ENCODE peak calls at places on chromosomes 4 and X, in seven cellular contexts. T, A, E, V, K, J and R are unnamed samples.

GRCh38 chr4:88971536-88971935 is 85.4 kb downstream of the FAM13A start:
- DNase-seq in T (no peak), A (no peak), E (no peak), V (no peak), K (peak; percentile 55), J (no peak), R (no peak)

GRCh38 chr4:60482921-60483351 is 717.2 kb upstream of the ADGRL3 start:
- DNase-seq in T (no peak), A (no peak), E (no peak), V (no peak), K (no peak), J (no peak), R (no peak)

GRCh38 chr4:139594591-139595185 is 38.7 kb upstream of the SETD7 start:
- DNase-seq in T (no peak), A (no peak), E (no peak), V (no peak), K (no peak), J (no peak), R (no peak)

GRCh38 chrX:2425281-2426071 is 75.3 kb downstream of the DHRSX start:
- DNase-seq in T (peak; percentile 15), A (peak; percentile 30), E (no peak), V (no peak), K (no peak), J (no peak), R (no peak)

GRCh38 chr4:15438939-15439524 is 11.2 kb downstream of the C1QTNF7 start:
- DNase-seq in T (no peak), A (peak; percentile 37), E (no peak), V (no peak), K (no peak), J (no peak), R (no peak)

GRCh38 chr4:155604718-155605601 is 61.7 kb upstream of the GUCY1A1 start:
- DNase-seq in T (peak; percentile 99), A (peak; percentile 96), E (peak; percentile 81), V (no peak), K (peak; percentile 94), J (no peak), R (no peak)

GRCh38 chr4:98377626-98378025 is 116.4 kb downstream of the RAP1GDS1 start:
- DNase-seq in T (no peak), A (peak; percentile 62), E (no peak), V (no peak), K (peak; percentile 36), J (no peak), R (no peak)

GRCh38 chr4:101292214-101292613 is 55.1 kb downstream of the PPP3CA start:
- DNase-seq in T (no peak), A (no peak), E (no peak), V (no peak), K (no peak), J (no peak), R (no peak)

GRCh38 chrX:22855693-22856092 is 144.1 kb upstream of the DDX53 start:
- DNase-seq in T (no peak), A (no peak), E (no peak), V (no peak), K (no peak), J (no peak), R (no peak)

GRCh38 chr4:10584042-10584441 is 100.5 kb downstream of the CLNK start:
- DNase-seq in T (peak; percentile 80), A (peak; percentile 93), E (no peak), V (no peak), K (peak; percentile 87), J (no peak), R (no peak)

GRCh38 chr4:22458112-22458511 is 57.8 kb downstream of the ADGRA3 start:
- DNase-seq in T (no peak), A (no peak), E (no peak), V (no peak), K (no peak), J (no peak), R (no peak)

GRCh38 chr4:2364654-2365053 is 53.8 kb downstream of the ZFYVE28 start:
- DNase-seq in T (no peak), A (peak; percentile 60), E (peak; percentile 27), V (peak; percentile 84), K (peak; percentile 60), J (peak; percentile 47), R (no peak)

DNA sequence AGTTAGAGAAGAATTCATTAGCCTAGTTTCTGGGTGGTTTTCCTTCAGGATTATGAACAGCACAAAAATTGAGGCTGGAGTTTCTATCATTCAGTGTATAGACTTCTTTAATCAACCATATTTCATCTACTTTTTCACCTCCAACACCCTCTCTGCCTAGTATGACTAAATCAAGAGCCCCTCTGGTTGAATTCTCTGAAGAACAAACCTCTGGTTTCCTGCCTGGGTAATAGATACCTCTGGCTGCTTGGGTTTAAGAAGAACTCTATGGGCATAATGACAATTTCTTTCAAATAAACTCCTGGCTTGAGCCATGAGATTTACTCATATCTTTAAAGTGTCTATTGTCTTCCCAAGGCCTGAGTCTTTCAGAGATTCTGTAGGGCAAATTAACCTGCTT is 66.5 kb downstream of the C4orf33 start:
- DNase-seq in T (no peak), A (no peak), E (no peak), V (no peak), K (no peak), J (no peak), R (no peak)
- TF ChIP-seq CTCF in T (no peak), A (no peak), E (no peak), V (no peak), K (no peak), J (no peak), R (no peak)

GRCh38 chrX:110346681-110347080 is 12.0 kb upstream of the RTL9 start:
- DNase-seq in T (no peak), A (peak; percentile 7), E (no peak), V (peak; percentile 63), K (peak; percentile 56), J (no peak), R (peak; percentile 10)
- TF ChIP-seq CTCF in T (no peak), A (no peak), E (no peak), V (no peak), K (peak; percentile 24), J (no peak), R (no peak)

GRCh38 chr4:144355809-144356757 is 215.6 kb upstream of the GYPA start:
- DNase-seq in T (peak; percentile 99), A (peak; percentile 99), E (no peak), V (no peak), K (peak; percentile 87), J (no peak), R (peak; percentile 44)
- TF ChIP-seq CTCF in T (no peak), A (no peak), E (no peak), V (no peak), K (peak; percentile 51), J (no peak), R (no peak)

DNA sequence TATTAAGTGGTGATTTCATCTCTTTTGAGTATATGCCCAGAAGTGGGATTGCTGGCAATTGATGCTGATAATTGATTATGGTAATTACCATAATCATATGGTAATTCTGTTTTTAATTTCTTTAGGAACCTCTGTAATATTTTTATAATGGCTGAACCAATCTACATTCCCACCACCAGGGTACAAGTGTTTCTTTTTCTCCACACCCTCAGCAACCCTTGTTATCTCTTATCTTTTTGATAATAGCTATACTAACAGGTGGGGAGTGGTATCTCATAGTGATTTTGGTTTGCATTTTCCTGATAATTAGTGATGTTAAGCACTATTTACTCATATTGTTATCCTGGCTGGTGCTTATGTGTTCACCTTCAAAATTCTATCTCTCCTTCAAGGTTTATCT is 212.6 kb downstream of the FMR1NB start:
- DNase-seq in T (no peak), A (no peak), E (no peak), V (no peak), K (no peak), J (no peak), R (no peak)
- TF ChIP-seq CTCF in T (no peak), A (no peak), E (no peak), V (no peak), K (no peak), J (no peak), R (no peak)

GRCh38 chr4:75950416-75950815 is 9.6 kb upstream of the NAAA start:
- DNase-seq in T (no peak), A (no peak), E (peak; percentile 66), V (no peak), K (no peak), J (no peak), R (no peak)
- TF ChIP-seq CTCF in T (no peak), A (no peak), E (no peak), V (no peak), K (no peak), J (no peak), R (no peak)

DNA sequence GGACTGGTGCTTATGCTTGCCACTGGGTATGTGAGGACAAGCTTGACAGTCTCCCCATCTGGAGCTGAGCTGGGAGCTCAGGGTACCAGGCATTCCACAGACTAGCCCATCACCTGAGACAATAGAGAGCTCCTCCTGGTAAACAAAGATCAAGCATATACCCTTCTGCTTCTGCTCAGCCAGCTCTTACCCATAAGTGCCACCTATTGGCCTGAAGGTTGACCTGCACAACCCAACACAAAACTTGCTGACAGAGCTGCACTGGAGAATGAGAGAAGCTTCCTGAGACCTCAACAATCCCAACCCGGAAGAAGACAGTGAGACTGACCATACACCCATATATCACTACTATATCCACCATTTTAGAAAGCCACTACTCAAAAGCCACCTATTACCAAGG is 1049.2 kb upstream of the INTU start:
- DNase-seq in T (no peak), A (peak; percentile 6), E (no peak), V (no peak), K (peak; percentile 12), J (no peak), R (no peak)
- TF ChIP-seq CTCF in T (peak; percentile 15), A (peak; percentile 17), E (peak; percentile 36), V (no peak), K (peak; percentile 45), J (no peak), R (peak; percentile 20)

GRCh38 chr4:74218201-74218600 is 60.3 kb downstream of the MTHFD2L start:
- DNase-seq in T (no peak), A (peak; percentile 55), E (no peak), V (no peak), K (peak; percentile 24), J (no peak), R (no peak)
- TF ChIP-seq CTCF in T (no peak), A (no peak), E (no peak), V (no peak), K (no peak), J (no peak), R (no peak)

DNA sequence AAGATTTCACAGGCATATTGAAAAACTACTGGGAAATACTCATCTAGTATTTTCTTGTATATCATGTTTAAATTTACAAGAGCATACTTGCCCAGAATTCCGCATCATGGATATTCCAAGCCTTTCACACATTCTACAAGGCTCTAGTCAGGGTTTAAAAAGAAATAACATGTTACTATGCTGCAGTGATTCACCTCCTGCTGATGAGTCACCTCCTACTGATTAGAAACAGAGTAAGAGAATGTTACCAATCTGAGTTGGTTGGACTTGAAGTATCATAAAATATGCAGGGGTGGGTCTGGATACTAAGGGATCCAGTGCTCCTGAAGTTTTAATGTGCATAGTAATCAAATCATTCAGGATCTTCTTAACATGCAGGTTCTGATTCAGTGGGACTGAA is 192.0 kb upstream of the ANK2 start:
- DNase-seq in T (peak; percentile 59), A (peak; percentile 94), E (peak; percentile 52), V (no peak), K (peak; percentile 69), J (no peak), R (no peak)
- TF ChIP-seq CTCF in T (no peak), A (no peak), E (no peak), V (no peak), K (no peak), J (no peak), R (no peak)